ENCODE peak calls at places on chromosome X, in five cellular contexts. D is GM20000, M is epithelial cell of esophagus, C is GM06990, S is lower lobe of right lung. F is an unnamed sample.

GRCh38 chrX:49040376-49040955 is 2.7 kb downstream of the TFE3 start:
- DNase-seq in D (no peak), M (peak; percentile 27), C (no peak), S (no peak), F (no peak)

GRCh38 chrX:121755541-121755940 is 708.1 kb downstream of the GLUD2 start:
- DNase-seq in D (no peak), M (peak; percentile 28), C (no peak), S (no peak), F (no peak)

GRCh38 chrX:51893931-51894696 is 691 bp downstream of the MAGED1 start:
- DNase-seq in D (no peak), M (no peak), C (peak; percentile 38), S (no peak), F (peak; percentile 4)

GRCh38 chrX:109848451-109849050 is 115.5 kb upstream of the ACSL4 start:
- DNase-seq in D (no peak), M (no peak), C (peak; percentile 33), S (no peak), F (no peak)

GRCh38 chrX:135629342-135629741 is 84.1 kb upstream of the CT45A1 start:
- DNase-seq in D (no peak), M (no peak), C (no peak), S (no peak), F (no peak)

GRCh38 chrX:46294234-46294633 is 251.0 kb downstream of the ZNF674 start:
- DNase-seq in D (no peak), M (no peak), C (no peak), S (no peak), F (no peak)

GRCh38 chrX:121871122-121871521 is 823.7 kb downstream of the GLUD2 start:
- DNase-seq in D (no peak), M (no peak), C (no peak), S (no peak), F (no peak)

GRCh38 chrX:115598556-115598955 is 37.6 kb downstream of the PLS3 start:
- DNase-seq in D (no peak), M (no peak), C (no peak), S (no peak), F (no peak)

GRCh38 chrX:110733166-110733565 is 62.5 kb downstream of the CHRDL1 start:
- DNase-seq in D (no peak), M (no peak), C (no peak), S (no peak), F (no peak)

GRCh38 chrX:113919387-113919786 is 664.5 kb upstream of the HTR2C start:
- DNase-seq in D (no peak), M (no peak), C (no peak), S (no peak), F (no peak)

GRCh38 chrX:153568612-153569011 is 30.3 kb downstream of the CCNQ start:
- DNase-seq in D (no peak), M (no peak), C (no peak), S (no peak), F (no peak)

GRCh38 chrX:63350551-63350950 is 581 bp downstream of the SPIN4 start:
- DNase-seq in D (peak; percentile 11), M (peak; percentile 30), C (peak; percentile 32), S (peak; percentile 45), F (no peak)

GRCh38 chrX:9907645-9908387 is 59.3 kb upstream of the CLDN34 start:
- DNase-seq in D (no peak), M (peak; percentile 81), C (no peak), S (no peak), F (no peak)

GRCh38 chrX:37380920-37381319 is 31.8 kb downstream of the PRRG1 start:
- DNase-seq in D (no peak), M (peak; percentile 61), C (no peak), S (no peak), F (no peak)

GRCh38 chrX:36867143-36867542 is 141.0 kb upstream of the FAM47C start:
- DNase-seq in D (peak; percentile 2), M (peak; percentile 29), C (no peak), S (no peak), F (peak; percentile 5)

GRCh38 chrX:1111543-1112300 is 100.7 kb downstream of the CRLF2 start:
- DNase-seq in D (no peak), M (no peak), C (no peak), S (no peak), F (no peak)

GRCh38 chrX:8749697-8750096 is 17.8 kb upstream of the ANOS1 start:
- DNase-seq in D (no peak), M (no peak), C (no peak), S (no peak), F (no peak)

GRCh38 chrX:47623540-47624027 is 3.9 kb upstream of the SYN1 start:
- DNase-seq in D (peak; percentile 40), M (peak; percentile 67), C (no peak), S (peak; percentile 54), F (peak; percentile 68)

GRCh38 chrX:150062292-150063137 is 124.2 kb upstream of the EOLA2 start:
- DNase-seq in D (no peak), M (peak; percentile 18), C (no peak), S (no peak), F (no peak)

GRCh38 chrX:153406903-153407302 is 4.4 kb upstream of the ZFP92 start:
- DNase-seq in D (no peak), M (no peak), C (no peak), S (no peak), F (no peak)

GRCh38 chrX:72492499-72492898 is 80.1 kb downstream of the HDAC8 start:
- DNase-seq in D (peak; percentile 1), M (no peak), C (peak; percentile 34), S (no peak), F (no peak)

GRCh38 chrX:106415276-106415895 is 196.4 kb upstream of the RADX start:
- DNase-seq in D (peak; percentile 11), M (peak; percentile 33), C (no peak), S (no peak), F (peak; percentile 17)

GRCh38 chrX:150806827-150807226 is 91.6 kb downstream of the CD99L2 start:
- DNase-seq in D (no peak), M (no peak), C (no peak), S (no peak), F (no peak)

GRCh38 chrX:101291204-101291603 is at the start of gene TAF7L:
- DNase-seq in D (no peak), M (peak; percentile 1), C (no peak), S (no peak), F (no peak)

GRCh38 chrX:1657367-1658082 is 42.7 kb downstream of the ASMT start:
- DNase-seq in D (peak; percentile 61), M (peak; percentile 65), C (peak; percentile 69), S (no peak), F (peak; percentile 58)

GRCh38 chrX:41491267-41492004 is 44.3 kb downstream of the NYX start:
- DNase-seq in D (no peak), M (peak; percentile 90), C (no peak), S (no peak), F (no peak)

GRCh38 chrX:87409113-87409841 is 108.3 kb upstream of the KLHL4 start:
- DNase-seq in D (no peak), M (peak; percentile 54), C (no peak), S (peak; percentile 48), F (no peak)

GRCh38 chrX:68462653-68463052 is 29.4 kb upstream of the OPHN1 start:
- DNase-seq in D (no peak), M (peak; percentile 24), C (no peak), S (no peak), F (no peak)

GRCh38 chrX:69618803-69619202 is 2.9 kb downstream of the EDA start:
- DNase-seq in D (peak; percentile 11), M (peak; percentile 37), C (peak; percentile 1), S (no peak), F (no peak)
- TF ChIP-seq CTCF in D (no peak), M (peak; percentile 47), C (peak; percentile 31), S (peak; percentile 28), F (peak; percentile 30)

GRCh38 chrX:15911729-15912550 is 57.3 kb upstream of the AP1S2 start:
- DNase-seq in D (peak; percentile 10), M (no peak), C (peak; percentile 22), S (no peak), F (peak; percentile 34)
- TF ChIP-seq CTCF in D (no peak), M (no peak), C (no peak), S (no peak), F (no peak)

GRCh38 chrX:19382500-19383145 is 38.9 kb downstream of the PDHA1 start:
- DNase-seq in D (peak; percentile 58), M (peak; percentile 54), C (peak; percentile 17), S (peak; percentile 62), F (peak; percentile 56)
- TF ChIP-seq CTCF in D (peak; percentile 56), M (peak; percentile 69), C (peak; percentile 78), S (peak; percentile 46), F (peak; percentile 67)

GRCh38 chrX:7552758-7553157 is 290.2 kb upstream of the VCX start:
- DNase-seq in D (no peak), M (peak; percentile 0), C (no peak), S (no peak), F (no peak)
- TF ChIP-seq CTCF in D (no peak), M (no peak), C (no peak), S (no peak), F (peak; percentile 4)

GRCh38 chrX:11464360-11464759 is 171.1 kb downstream of the AMELX start:
- DNase-seq in D (no peak), M (no peak), C (no peak), S (no peak), F (no peak)

GRCh38 chrX:11464836-11465458 is 171.7 kb downstream of the AMELX start:
- DNase-seq in D (no peak), M (no peak), C (no peak), S (no peak), F (no peak)

GRCh38 chrX:11462136-11462535 is 168.9 kb downstream of the AMELX start:
- DNase-seq in D (no peak), M (no peak), C (no peak), S (no peak), F (no peak)

GRCh38 chrX:11461181-11462001 is 168.2 kb downstream of the AMELX start:
- DNase-seq in D (no peak), M (no peak), C (no peak), S (no peak), F (no peak)

GRCh38 chrX:11462648-11463047 is 169.4 kb downstream of the AMELX start:
- DNase-seq in D (no peak), M (no peak), C (no peak), S (no peak), F (no peak)
- TF ChIP-seq CTCF in D (no peak), M (no peak), C (no peak), S (no peak), F (no peak)

DNA sequence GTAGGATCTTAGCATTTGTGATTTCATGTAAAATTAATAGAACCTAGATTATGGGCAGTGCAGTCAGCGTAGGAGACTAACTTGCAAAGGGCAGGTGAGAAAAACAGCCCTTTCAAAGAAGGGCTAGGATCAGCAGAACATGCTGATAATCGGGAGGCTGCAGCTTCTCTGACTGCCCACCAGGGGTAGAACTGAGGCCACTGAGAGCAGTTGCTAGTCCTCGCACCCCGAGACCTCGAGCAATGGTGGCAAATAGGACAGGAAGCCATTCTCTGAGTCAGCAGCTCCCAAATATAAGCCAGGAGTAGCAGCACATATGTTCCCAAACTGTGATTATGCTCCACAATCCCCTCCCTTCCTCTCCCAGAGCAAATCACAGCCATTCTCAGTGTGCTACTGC is 186.4 kb downstream of the MSL3 start:
- DNase-seq in D (peak; percentile 13), M (peak; percentile 38), C (no peak), S (no peak), F (peak; percentile 7)
- TF ChIP-seq CTCF in D (no peak), M (peak; percentile 36), C (peak; percentile 65), S (peak; percentile 20), F (peak; percentile 39)